ENCODE peak calls at places on chromosomes 13 and 19, in ten cellular contexts. P is AG04449; T is fibroblast of the aortic adventitia; G is breast epithelium; A is CD8-positive, alpha-beta T cell; V is hepatocyte; X is GM23248; N is AG04450; L is astrocyte of the spinal cord; C is heart right ventricle. B is an unnamed sample.

GRCh38 chr13:105436946-105437345 is 1098.5 kb downstream of the EFNB2 start:
- DNase-seq in P (no peak), T (peak; percentile 22), G (no peak), A (no peak), V (no peak), X (no peak), N (no peak), L (no peak), C (no peak), B (no peak)

GRCh38 chr19:9847087-9847671 is 12.1 kb downstream of the PIN1 start:
- DNase-seq in P (peak; percentile 75), T (peak; percentile 94), G (no peak), A (no peak), V (peak; percentile 73), X (peak; percentile 99), N (peak; percentile 90), L (peak; percentile 88), C (no peak), B (peak; percentile 51)

GRCh38 chr19:12969292-12969988 is at the start of gene DAND5:
- DNase-seq in P (no peak), T (no peak), G (no peak), A (no peak), V (no peak), X (no peak), N (no peak), L (no peak), C (peak; percentile 63), B (no peak)

GRCh38 chr19:36136975-36137686 is 2.7 kb upstream of the CAPNS1 start:
- DNase-seq in P (no peak), T (peak; percentile 72), G (peak; percentile 82), A (no peak), V (no peak), X (peak; percentile 89), N (no peak), L (peak; percentile 46), C (peak; percentile 63), B (no peak)

GRCh38 chr13:29591310-29591709 is 4.2 kb downstream of the SLC7A1 start:
- DNase-seq in P (no peak), T (peak; percentile 37), G (no peak), A (no peak), V (no peak), X (peak; percentile 81), N (no peak), L (peak; percentile 75), C (no peak), B (no peak)

GRCh38 chr19:45496349-45496953 is 396 bp downstream of the RTN2 start:
- DNase-seq in P (no peak), T (no peak), G (no peak), A (no peak), V (peak; percentile 80), X (peak; percentile 62), N (no peak), L (no peak), C (no peak), B (no peak)

GRCh38 chr13:109964164-109964563 is 177.8 kb upstream of the IRS2 start:
- DNase-seq in P (no peak), T (no peak), G (no peak), A (no peak), V (no peak), X (no peak), N (no peak), L (no peak), C (no peak), B (no peak)

GRCh38 chr19:7153008-7153407 is 83.5 kb downstream of the ZNF557 start:
- DNase-seq in P (no peak), T (no peak), G (no peak), A (no peak), V (no peak), X (no peak), N (no peak), L (no peak), C (no peak), B (no peak)

GRCh38 chr19:29810504-29810871 is 1.3 kb upstream of the CCNE1 start:
- DNase-seq in P (no peak), T (no peak), G (peak; percentile 25), A (no peak), V (peak; percentile 47), X (peak; percentile 51), N (no peak), L (no peak), C (peak; percentile 32), B (no peak)

GRCh38 chr13:59745395-59745788 is 418.3 kb downstream of the DIAPH3 start:
- DNase-seq in P (no peak), T (peak; percentile 62), G (no peak), A (no peak), V (peak; percentile 16), X (peak; percentile 55), N (peak; percentile 23), L (peak; percentile 39), C (no peak), B (no peak)

GRCh38 chr19:18499055-18499775 is 22.7 kb downstream of the ELL start:
- DNase-seq in P (no peak), T (no peak), G (no peak), A (no peak), V (no peak), X (no peak), N (no peak), L (no peak), C (no peak), B (no peak)

DNA sequence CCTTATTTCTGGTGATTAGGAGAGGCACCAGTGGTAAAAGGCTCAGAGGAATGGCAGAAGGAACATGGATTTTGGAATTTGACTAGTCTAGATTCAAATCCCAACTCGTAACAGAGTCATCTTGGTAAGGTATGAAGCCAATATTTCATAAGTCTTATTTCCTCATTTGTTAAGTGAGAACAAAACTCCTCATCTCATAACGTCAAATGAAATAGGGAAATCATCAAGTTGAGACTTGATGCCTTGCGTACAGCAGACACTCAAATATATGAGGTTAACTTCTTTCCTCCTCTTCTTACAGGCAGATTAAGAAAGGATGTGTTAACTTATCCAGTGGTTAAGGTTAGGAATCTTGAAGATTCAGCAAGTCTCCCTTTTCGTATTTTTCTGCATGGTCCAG is 189.2 kb downstream of the DLEU7 start:
- DNase-seq in P (no peak), T (no peak), G (no peak), A (no peak), V (no peak), X (no peak), N (no peak), L (no peak), C (no peak), B (no peak)
- H3K4me3 ChIP-seq in P (no peak overlapping the region), T (no peak overlapping the region), G (no peak overlapping the region), A (no peak overlapping the region), V (no peak overlapping the region), X (no peak overlapping the region), N (no peak overlapping the region), L (no peak overlapping the region), C (no peak overlapping the region), B (no peak overlapping the region)

DNA sequence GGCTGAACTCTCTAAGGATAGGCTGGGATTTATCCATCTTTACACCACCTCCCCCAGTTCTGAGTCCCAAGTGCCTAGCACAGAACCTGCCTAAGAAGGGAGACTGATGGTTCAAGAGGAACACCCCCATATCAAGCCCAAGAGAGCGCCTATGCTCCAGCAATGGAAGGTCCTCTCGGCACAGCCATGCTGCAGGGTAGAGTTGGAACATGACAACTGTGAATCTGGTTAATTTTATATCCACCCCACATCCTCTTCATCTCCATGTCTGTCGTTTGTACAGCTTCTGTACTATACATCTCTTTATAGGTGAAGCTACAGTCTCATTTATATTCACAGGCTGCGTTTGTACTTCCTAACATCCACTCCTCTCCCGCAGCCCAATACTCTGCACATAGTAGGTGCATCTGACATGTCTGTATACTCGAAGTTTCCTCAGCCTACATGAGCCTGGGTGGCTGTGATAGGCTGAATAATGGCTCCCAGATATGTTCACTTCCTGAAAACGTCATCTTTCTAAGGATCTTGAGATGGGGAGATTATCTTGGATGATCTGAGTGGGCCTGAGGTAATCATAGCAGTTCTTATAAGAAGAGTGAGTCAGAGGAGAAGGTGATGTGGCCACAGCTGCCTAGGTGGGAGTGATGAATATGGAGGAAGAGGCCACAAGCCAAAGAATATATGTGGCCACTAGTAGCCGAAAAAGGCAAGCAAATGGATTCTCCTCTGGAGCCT is 84.1 kb downstream of the AKAP11 start:
- DNase-seq in P (no peak), T (no peak), G (no peak), A (no peak), V (no peak), X (no peak), N (no peak), L (no peak), C (no peak), B (no peak)
- H3K4me3 ChIP-seq in P (no peak overlapping the region), T (no peak overlapping the region), G (no peak overlapping the region), A (no peak overlapping the region), V (no peak overlapping the region), X (no peak overlapping the region), N (no peak overlapping the region), L (no peak overlapping the region), C (no peak overlapping the region), B (no peak overlapping the region)

DNA sequence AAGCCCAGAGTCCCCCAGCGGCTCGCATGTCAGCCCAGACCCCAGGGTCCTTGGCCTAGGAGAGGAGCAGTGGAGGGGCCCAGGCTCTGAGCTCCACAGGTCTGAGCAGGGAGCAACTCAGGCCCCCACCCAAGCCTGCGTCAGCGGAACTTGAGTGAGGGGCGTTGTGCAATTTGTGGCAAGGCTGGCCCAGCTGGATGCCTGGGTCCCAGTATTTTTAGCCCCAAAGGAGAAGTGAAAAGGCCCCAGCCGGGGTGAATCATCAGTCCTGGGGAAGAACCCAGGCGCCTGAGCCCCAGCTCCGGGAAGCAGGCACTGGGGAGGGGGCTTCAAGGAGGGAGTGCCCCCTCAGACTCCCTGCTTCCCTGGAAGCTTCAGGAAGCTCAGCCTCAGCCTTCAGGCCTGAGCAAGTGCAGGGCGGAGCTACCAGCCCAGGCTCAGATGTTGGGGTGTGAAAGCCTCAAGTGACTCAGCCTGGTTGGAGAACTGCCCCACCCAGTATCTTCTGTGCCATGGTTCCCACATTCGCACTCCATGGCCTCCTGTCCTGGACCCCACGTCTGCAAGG is 7.2 kb downstream of the MED29 start:
- DNase-seq in P (no peak), T (peak; percentile 84), G (no peak), A (peak; percentile 38), V (peak; percentile 82), X (peak; percentile 97), N (no peak), L (peak; percentile 80), C (peak; percentile 66), B (peak; percentile 87)
- H3K4me3 ChIP-seq in P (no peak overlapping the region), T (no peak overlapping the region), G (no peak overlapping the region), A (peak overlapping the region; percentile 12), V (no peak overlapping the region), X (peak overlapping the region; percentile 24), N (no peak overlapping the region), L (no peak overlapping the region), C (no peak overlapping the region), B (peak overlapping the region; percentile 38)

DNA sequence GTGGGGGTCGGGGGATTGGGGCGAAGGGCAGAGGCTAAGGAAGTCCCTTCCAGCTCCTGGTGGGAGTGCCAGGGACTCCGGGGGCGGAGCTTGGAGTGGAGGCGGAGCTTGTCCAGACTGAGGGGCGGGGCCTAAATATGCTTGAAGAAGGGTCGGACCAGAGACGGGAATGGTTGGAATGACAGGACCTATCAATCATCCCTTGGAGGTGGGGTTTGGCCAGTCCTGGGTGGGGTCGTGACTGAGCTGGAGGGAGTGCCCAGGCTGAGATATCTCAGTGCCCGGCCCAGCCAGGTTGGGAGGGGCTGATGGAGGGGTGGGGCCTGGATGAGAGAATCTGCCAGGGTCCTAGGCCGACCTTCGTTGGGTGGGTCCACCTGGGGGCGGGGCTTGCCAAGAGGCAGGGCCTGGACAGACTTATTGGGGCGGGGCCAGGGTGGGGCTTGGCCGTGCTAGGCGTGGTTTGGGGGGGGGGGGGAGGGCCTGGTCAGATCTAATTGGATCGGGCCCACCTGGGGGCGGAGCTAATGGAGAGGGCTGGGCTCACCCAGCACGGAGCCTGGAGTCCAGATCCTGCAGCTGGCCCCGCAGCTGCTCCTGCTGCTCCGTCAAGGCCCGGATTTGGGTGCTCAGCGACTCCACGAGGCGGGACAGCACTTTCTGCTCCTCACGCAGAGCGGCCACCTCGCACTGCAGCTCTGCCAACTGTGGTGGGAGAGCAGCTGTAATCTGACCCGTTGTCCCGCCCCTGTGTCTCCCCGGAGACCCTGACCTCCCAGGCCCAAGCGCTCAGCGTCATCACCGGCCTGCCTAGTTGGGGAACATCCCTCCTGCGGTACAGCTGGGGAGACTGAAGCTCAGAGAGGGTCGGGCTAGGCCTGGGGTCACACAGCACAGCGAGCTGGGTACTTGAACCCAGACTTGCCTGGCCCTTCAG is 2.6 kb upstream of the WIZ start:
- DNase-seq in P (no peak), T (peak; percentile 71), G (peak; percentile 90), A (no peak), V (peak; percentile 86), X (peak; percentile 88), N (peak; percentile 8), L (peak; percentile 82), C (peak; percentile 91), B (peak; percentile 86)
- H3K4me3 ChIP-seq in P (peak overlapping the region; percentile 49), T (peak overlapping the region; percentile 56), G (peak overlapping the region; percentile 54), A (no peak overlapping the region), V (no peak overlapping the region), X (peak overlapping the region; percentile 60), N (peak overlapping the region; percentile 46), L (peak overlapping the region; percentile 30), C (peak overlapping the region; percentile 54), B (peak overlapping the region; percentile 46)